ENCODE peak calls at places on chromosomes 4 and X, in six cellular contexts. Q, U, H, G, W and S are unnamed samples.

GRCh38 chr4:113476800-113477199 is 284.7 kb downstream of the CAMK2D start:
- ATAC-seq in Q (no peak), U (no peak), H (no peak), G (no peak), W (no peak), S (no peak)

GRCh38 chr4:5640096-5640495 is 68.3 kb downstream of the EVC2 start:
- ATAC-seq in Q (no peak), U (no peak), H (no peak), G (no peak), W (no peak), S (no peak)

GRCh38 chr4:186829740-186830449 is 106.2 kb upstream of the FAT1 start:
- ATAC-seq in Q (peak; percentile 44), U (peak; percentile 73), H (no peak), G (no peak), W (no peak), S (no peak)

GRCh38 chr4:83189631-83190136 is 75.2 kb upstream of the PLAC8 start:
- ATAC-seq in Q (no peak), U (peak; percentile 39), H (no peak), G (no peak), W (no peak), S (no peak)

GRCh38 chr4:77821775-77822174 is 2.6 kb upstream of the CNOT6L start:
- ATAC-seq in Q (no peak), U (no peak), H (no peak), G (no peak), W (peak; percentile 13), S (no peak)

GRCh38 chr4:98706200-98706813 is 47.9 kb upstream of the TSPAN5 start:
- ATAC-seq in Q (no peak), U (peak; percentile 25), H (peak; percentile 41), G (no peak), W (peak; percentile 95), S (no peak)

GRCh38 chrX:101385795-101386541 is at the start of gene BTK:
- ATAC-seq in Q (no peak), U (peak; percentile 30), H (peak; percentile 76), G (no peak), W (no peak), S (no peak)

GRCh38 chr4:7929530-7929951 is 10.1 kb downstream of the AFAP1 start:
- ATAC-seq in Q (peak; percentile 91), U (peak; percentile 49), H (peak; percentile 92), G (no peak), W (no peak), S (peak; percentile 26)

GRCh38 chr4:1571165-1571908 is 112.8 kb downstream of the FAM53A start:
- ATAC-seq in Q (no peak), U (no peak), H (no peak), G (no peak), W (no peak), S (no peak)

GRCh38 chr4:41129128-41129754 is 85.1 kb downstream of the APBB2 start:
- ATAC-seq in Q (no peak), U (no peak), H (no peak), G (no peak), W (no peak), S (no peak)

GRCh38 chrX:78923198-78924015 is 21.8 kb upstream of the P2RY10 start:
- ATAC-seq in Q (no peak), U (no peak), H (no peak), G (no peak), W (no peak), S (no peak)

DNA sequence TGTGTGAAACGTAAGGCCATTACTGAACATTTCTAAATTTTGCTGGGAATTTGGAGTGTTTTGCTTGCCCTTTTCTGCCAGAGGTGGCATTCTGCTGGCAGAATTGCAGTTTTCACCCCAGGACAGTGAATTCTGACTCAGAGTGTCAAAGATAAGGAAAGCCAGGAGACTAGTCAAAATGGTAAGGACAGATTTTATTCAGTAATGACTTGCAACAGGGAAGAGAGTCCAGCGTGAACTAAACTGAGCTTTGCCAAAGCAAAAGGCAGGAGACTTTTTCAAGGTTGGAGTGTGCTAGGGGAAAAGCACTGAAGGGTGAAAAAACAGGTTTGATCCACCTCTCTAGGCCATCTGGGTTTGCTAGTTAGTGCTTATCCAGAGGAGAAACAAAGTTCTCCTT is 19.4 kb downstream of the MRFAP1 start:
- ATAC-seq in Q (no peak), U (no peak), H (no peak), G (no peak), W (no peak), S (no peak)
- TF ChIP-seq CTCF in Q (no peak), U (no peak), H (no peak), G (no peak), W (no peak), S (no peak)

DNA sequence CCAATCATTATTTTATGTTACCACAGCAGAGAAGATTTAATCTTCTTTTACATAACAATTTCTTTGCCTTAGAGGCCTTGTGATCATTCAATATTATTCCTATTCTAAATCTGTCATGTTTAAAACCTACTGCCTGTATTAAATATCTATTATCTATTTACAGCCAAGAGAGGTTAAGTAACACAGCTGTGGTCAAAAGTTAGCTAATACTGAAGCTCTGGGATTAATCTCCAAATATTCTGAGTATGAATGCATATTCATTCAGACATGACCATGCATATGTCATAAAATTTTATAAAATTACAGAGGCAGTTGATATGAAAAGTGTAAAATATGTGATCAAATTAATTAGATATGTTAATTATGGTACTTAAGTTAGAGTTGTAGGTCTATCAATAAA is 187.9 kb upstream of the MAB21L2 start:
- ATAC-seq in Q (no peak), U (no peak), H (no peak), G (no peak), W (no peak), S (no peak)
- TF ChIP-seq CTCF in Q (no peak), U (no peak), H (no peak), G (no peak), W (no peak), S (no peak)

DNA sequence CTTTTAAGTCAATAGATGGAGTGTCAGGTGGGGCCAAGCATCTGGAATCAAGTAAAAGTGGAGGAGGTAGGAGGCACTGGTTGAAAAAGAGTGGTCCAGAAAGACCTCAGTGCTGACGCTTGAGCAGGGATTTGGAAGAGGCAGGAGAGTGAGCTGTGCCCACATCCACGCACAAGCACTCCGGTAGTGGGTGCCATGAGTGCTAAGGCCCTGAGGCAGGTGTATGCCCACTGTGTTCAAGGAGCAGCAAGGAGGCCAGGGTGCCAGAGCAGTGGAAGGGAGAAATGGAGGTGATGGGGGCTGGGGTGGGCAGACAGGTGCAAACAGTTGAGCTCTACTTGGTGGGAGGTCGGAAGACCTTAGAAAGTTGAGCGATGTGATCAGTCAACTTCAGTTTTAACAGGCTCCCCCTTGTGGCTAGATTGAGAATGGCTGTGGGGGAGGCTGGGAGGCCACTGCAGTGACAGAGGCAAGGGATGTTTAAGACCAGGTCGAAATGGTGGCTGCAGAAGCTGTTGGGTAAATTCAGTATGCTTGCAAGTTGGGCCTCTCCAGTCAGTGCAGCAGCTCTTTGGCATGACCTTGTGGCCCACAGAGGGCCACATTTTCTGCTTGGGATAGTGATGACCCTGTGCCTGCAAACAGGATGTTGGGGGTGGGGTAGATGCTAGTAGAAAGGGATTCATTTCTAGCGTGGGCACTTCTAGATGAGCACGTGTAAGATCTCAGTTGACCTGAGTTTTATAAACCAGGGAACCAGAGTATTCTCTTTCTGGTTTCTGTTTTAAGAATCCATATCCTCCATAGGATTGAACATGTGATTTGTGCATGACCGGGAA is 12.7 kb downstream of the TKTL1 start:
- ATAC-seq in Q (peak; percentile 82), U (peak; percentile 72), H (peak; percentile 65), G (peak; percentile 63), W (peak; percentile 83), S (no peak)
- TF ChIP-seq CTCF in Q (peak; percentile 79), U (peak; percentile 80), H (peak; percentile 72), G (peak; percentile 29), W (peak; percentile 40), S (peak; percentile 58)

GRCh38 chrX:139475432-139475831 is 55.1 kb upstream of the F9 start:
- ATAC-seq in Q (no peak), U (peak; percentile 59), H (peak; percentile 27), G (no peak), W (no peak), S (no peak)
- TF ChIP-seq CTCF in Q (no peak), U (peak; percentile 34), H (no peak), G (no peak), W (no peak), S (no peak)

GRCh38 chrX:154981116-154981411 is 41.5 kb downstream of the F8 start:
- ATAC-seq in Q (no peak), U (no peak), H (no peak), G (no peak), W (no peak), S (no peak)
- TF ChIP-seq CTCF in Q (no peak), U (no peak), H (no peak), G (no peak), W (no peak), S (no peak)

GRCh38 chr4:125004676-125005075 is 292.1 kb upstream of the ANKRD50 start:
- ATAC-seq in Q (no peak), U (no peak), H (no peak), G (no peak), W (no peak), S (no peak)

GRCh38 chr4:124997907-124998306 is 285.4 kb upstream of the ANKRD50 start:
- ATAC-seq in Q (no peak), U (no peak), H (no peak), G (no peak), W (no peak), S (no peak)

DNA sequence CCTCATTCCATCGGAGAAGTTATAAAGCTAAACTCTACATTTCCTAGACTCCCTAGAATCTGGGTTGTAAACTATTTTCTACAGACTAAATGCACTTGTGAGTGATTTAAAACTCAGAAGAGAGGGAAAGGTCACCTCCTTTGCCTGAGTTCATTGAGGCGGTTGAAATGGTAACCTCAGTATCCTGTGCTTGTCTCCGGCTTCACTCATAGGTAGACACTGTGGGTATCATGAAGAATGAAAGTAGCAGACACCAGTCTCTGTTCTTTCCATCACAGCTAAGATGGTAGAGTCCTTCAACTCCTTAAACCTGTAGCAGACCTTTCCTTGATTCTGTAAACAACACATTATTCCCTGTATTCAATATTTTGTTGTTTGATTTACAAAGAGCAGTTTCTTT is 291.3 kb upstream of the ANKRD50 start:
- ATAC-seq in Q (no peak), U (no peak), H (no peak), G (no peak), W (no peak), S (no peak)
- TF ChIP-seq CTCF in Q (no peak), U (no peak), H (no peak), G (no peak), W (no peak), S (no peak)

GRCh38 chrX:69501433-69501832 is 2.7 kb upstream of the NALF2 start:
- ATAC-seq in Q (no peak), U (no peak), H (no peak), G (no peak), W (no peak), S (no peak)
- TF ChIP-seq CTCF in Q (no peak), U (no peak), H (no peak), G (no peak), W (no peak), S (no peak)

DNA sequence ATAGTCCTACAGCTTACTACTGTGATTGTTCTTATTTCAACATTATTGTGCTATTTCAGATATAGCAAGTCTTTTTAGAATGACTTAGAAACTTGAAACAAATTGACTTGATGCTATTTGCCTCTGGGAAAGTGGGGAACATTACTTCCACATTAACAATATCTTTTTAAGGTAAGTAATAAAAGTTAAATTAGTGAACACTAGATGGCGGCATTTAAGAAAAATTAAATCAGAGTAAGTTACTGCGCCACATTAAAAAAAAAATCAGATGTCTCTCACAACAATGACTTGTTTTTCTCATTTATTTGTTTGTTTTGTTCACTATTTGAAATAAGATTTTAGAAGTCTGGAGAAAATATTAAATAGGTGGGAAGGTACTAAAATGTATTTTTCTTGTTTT is 1026.9 kb upstream of the SLIT2 start:
- ATAC-seq in Q (peak; percentile 37), U (no peak), H (no peak), G (no peak), W (no peak), S (no peak)
- TF ChIP-seq CTCF in Q (no peak), U (peak; percentile 46), H (peak; percentile 18), G (no peak), W (no peak), S (peak; percentile 27)

GRCh38 chr4:54669831-54670230 is 12.1 kb downstream of the KIT start:
- ATAC-seq in Q (no peak), U (no peak), H (no peak), G (no peak), W (no peak), S (no peak)
- TF ChIP-seq CTCF in Q (no peak), U (no peak), H (no peak), G (no peak), W (no peak), S (no peak)